ENCODE peak calls at places on chromosome 16, in five cellular contexts. W is IMR-90, N is H1, C is H9, O is mesendoderm. F is an unnamed sample.

GRCh38 chr16:19071811-19072777 is 4.7 kb downstream of the COQ7 start:
- DNase-seq in W (peak; percentile 56), N (peak; percentile 85), C (peak; percentile 72), O (peak; percentile 75), F (peak; percentile 31)

GRCh38 chr16:14455577-14455976 is 174.5 kb downstream of the PARN start:
- DNase-seq in W (peak; percentile 73), N (no peak), C (no peak), O (peak; percentile 69), F (no peak)

GRCh38 chr16:10805362-10805761 is 13.2 kb downstream of the TVP23A start:
- DNase-seq in W (no peak), N (no peak), C (no peak), O (no peak), F (no peak)

GRCh38 chr16:47140686-47141085 is 3.1 kb downstream of the NETO2 start:
- DNase-seq in W (no peak), N (no peak), C (no peak), O (no peak), F (no peak)

GRCh38 chr16:11114366-11115164 is 141.4 kb downstream of the SOCS1 start:
- DNase-seq in W (no peak), N (no peak), C (no peak), O (peak; percentile 45), F (no peak)

GRCh38 chr16:81713295-81713772 is 65.8 kb upstream of the PLCG2 start:
- DNase-seq in W (no peak), N (no peak), C (no peak), O (no peak), F (no peak)

GRCh38 chr16:57801098-57801855 is 1.0 kb downstream of the KIFC3 start:
- DNase-seq in W (peak; percentile 75), N (no peak), C (no peak), O (peak; percentile 83), F (no peak)

GRCh38 chr16:74666010-74666421 is 661 bp downstream of the RFWD3 start:
- DNase-seq in W (no peak), N (no peak), C (no peak), O (no peak), F (no peak)

GRCh38 chr16:86865866-86866675 is 287.7 kb downstream of the FOXL1 start:
- DNase-seq in W (peak; percentile 44), N (no peak), C (no peak), O (no peak), F (no peak)

GRCh38 chr16:87619360-87620200 is 17.3 kb downstream of the JPH3 start:
- DNase-seq in W (no peak), N (no peak), C (no peak), O (no peak), F (no peak)

GRCh38 chr16:85423186-85423550 is 190.0 kb upstream of the GSE1 start:
- DNase-seq in W (no peak), N (peak; percentile 45), C (no peak), O (no peak), F (no peak)

GRCh38 chr16:48592839-48593429 is 17.0 kb downstream of the N4BP1 start:
- DNase-seq in W (no peak), N (no peak), C (no peak), O (peak; percentile 72), F (no peak)

GRCh38 chr16:11535494-11535893 is 51.2 kb downstream of the LITAF start:
- DNase-seq in W (no peak), N (no peak), C (no peak), O (no peak), F (no peak)

GRCh38 chr16:17828012-17828411 is 357.3 kb upstream of the XYLT1 start:
- DNase-seq in W (peak; percentile 90), N (no peak), C (no peak), O (no peak), F (no peak)

GRCh38 chr16:49855822-49856740 is at the start of gene ZNF423:
- DNase-seq in W (no peak), N (no peak), C (no peak), O (peak; percentile 68), F (peak; percentile 51)

GRCh38 chr16:2210386-2211365 is at the start of gene BRICD5:
- DNase-seq in W (peak; percentile 19), N (no peak), C (peak; percentile 59), O (peak; percentile 47), F (no peak)
- H3K23ac ChIP-seq in W (no peak within 1 kb of the TSS), N (no peak within 1 kb of the TSS), C (no peak within 1 kb of the TSS), O (no peak within 1 kb of the TSS), F (peak within 1 kb of the TSS; percentile 73)

DNA sequence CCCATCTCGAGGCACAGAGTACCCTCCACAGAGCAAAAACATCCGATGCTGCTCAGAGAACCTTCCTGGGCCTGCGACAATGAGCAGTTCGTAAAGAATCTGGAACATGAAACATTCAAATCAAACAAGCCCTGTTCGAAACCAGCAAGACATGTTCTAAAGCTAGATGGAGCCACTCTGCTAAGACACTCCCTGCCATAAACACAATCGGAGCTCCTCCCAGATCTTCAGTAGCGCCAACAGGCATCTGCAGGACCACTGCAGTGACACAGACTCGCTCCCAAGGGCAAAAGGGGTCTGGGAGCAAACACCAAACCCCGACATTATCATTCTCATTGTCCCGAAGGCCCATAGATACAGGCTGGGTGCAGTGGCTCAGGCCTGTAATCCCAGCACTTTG is 108.7 kb downstream of the ZFHX3 start:
- DNase-seq in W (peak; percentile 79), N (no peak), C (no peak), O (peak; percentile 31), F (no peak)
- H3K4ac ChIP-seq in W (peak overlapping the region; percentile 84), N (no peak overlapping the region), C (no peak overlapping the region), O (no peak overlapping the region), F (no peak overlapping the region)

DNA sequence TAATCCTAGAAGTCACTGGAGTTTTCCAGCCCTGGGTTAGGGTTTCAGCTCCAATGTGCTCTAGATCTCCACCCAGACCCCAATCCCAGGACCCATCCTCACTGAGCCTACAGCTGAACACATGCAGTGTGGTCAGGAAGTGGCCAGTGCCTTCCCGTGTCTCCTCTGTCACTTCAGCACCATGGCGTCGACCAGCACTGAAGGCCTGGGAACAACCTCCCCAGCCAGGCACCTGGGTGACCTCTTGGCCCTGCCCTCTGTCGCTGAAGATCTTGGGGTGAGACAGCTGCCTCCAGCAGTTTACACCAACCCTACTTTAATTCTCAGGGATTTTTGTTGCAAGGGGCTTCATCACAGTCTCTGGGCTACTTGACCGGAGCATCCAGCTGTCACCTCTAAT is 17.9 kb upstream of the GSG1L start:
- DNase-seq in W (no peak), N (no peak), C (no peak), O (no peak), F (no peak)
- H3K23ac ChIP-seq in W (no peak overlapping the region), N (no peak overlapping the region), C (no peak overlapping the region), O (no peak overlapping the region), F (no peak overlapping the region)

GRCh38 chr16:29986931-29987330 is 8.5 kb downstream of the HIRIP3 start:
- DNase-seq in W (no peak), N (no peak), C (no peak), O (no peak), F (no peak)
- H3K4ac ChIP-seq in W (no peak overlapping the region), N (no peak overlapping the region), C (no peak overlapping the region), O (no peak overlapping the region), F (no peak overlapping the region)

GRCh38 chr16:66427451-66427860 is 361 bp downstream of the BEAN1 start:
- DNase-seq in W (no peak), N (no peak), C (no peak), O (no peak), F (no peak)

GRCh38 chr16:66427871-66428681 is 981 bp downstream of the BEAN1 start:
- DNase-seq in W (no peak), N (peak; percentile 73), C (no peak), O (no peak), F (no peak)

GRCh38 chr16:66427036-66427446 is at the start of gene BEAN1:
- DNase-seq in W (no peak), N (peak; percentile 66), C (no peak), O (no peak), F (no peak)

GRCh38 chr16:66425651-66426050 is 1.4 kb upstream of the BEAN1 start:
- DNase-seq in W (no peak), N (no peak), C (no peak), O (no peak), F (no peak)

DNA sequence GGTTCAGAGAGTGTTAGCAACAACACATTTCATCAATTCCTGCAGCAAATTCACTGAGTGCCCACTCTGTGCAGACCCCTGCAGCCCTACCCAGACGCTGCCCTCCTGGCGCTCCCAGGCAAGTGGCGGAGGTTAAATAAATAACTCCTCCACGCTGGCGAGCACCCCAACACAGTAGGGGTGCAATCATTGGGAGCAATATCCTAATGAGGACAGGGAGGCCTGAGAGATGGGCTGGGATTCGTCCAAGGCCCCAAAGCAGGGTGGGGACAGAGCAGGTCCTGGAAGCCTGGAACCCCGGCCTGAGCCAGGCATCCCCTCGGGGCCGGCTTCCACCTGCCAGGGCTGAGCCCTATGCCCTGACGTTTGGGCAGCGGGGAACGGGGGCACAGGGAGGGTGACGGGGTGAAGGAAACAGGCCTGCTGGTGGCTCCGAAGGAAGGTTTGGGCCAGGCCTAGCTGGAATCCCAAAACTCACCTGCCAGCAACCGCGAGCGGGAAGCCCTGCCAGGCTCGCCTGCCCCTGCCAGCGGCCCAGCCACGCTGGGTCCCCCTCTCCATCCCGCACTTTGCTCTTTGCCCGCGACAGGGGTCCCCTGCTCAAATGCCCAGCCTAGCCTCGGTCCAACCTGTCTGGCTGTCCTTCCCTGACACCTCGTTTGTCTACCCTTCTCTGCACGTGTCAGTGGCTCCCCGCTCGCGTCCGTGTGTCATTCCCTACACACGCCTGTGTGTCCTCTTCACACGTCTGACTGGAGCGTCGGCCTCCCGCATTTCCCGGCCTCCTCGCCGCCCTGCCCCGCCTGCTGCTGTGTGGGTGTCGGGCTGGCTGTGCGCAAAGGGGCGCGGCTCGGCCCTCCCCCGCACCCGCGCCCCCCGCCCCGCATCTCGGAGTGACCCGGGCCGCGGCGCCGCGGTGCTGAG is 721 bp upstream of the BEAN1 start:
- DNase-seq in W (no peak), N (peak; percentile 59), C (no peak), O (no peak), F (no peak)
- H3K23ac ChIP-seq in W (peak overlapping the region; percentile 42), N (no peak overlapping the region), C (no peak overlapping the region), O (peak overlapping the region; percentile 96), F (no peak overlapping the region)

DNA sequence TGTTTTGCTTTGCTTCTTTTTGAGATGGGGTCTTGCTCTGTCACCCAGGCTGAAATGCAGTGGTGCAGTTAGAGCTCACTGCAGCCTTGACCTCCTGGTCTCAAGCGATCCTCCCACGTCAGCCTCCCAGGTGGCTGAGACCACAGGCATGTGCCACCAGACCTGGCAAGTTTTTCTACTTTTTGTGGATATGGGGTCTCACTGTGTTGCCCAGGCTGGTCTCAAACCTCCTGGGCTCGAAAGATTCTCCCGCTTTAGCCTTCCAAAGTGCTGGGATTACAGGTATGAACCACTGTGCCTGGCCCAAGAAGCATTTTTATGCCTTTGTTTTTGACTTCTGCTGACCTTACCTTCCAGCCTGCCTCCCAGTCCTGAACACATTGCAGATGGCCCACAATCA is 10.1 kb downstream of the DNAAF1 start:
- DNase-seq in W (no peak), N (no peak), C (no peak), O (no peak), F (no peak)
- H3K4ac ChIP-seq in W (no peak overlapping the region), N (no peak overlapping the region), C (no peak overlapping the region), O (no peak overlapping the region), F (no peak overlapping the region)

GRCh38 chr16:59181821-59182420 is 447.8 kb upstream of the GOT2 start:
- DNase-seq in W (no peak), N (no peak), C (no peak), O (no peak), F (no peak)
- H3K23ac ChIP-seq in W (no peak overlapping the region), N (no peak overlapping the region), C (no peak overlapping the region), O (no peak overlapping the region), F (peak overlapping the region; percentile 85)

GRCh38 chr16:88767546-88767945 is 17.5 kb downstream of the PIEZO1 start:
- DNase-seq in W (no peak), N (no peak), C (no peak), O (no peak), F (no peak)
- H3K4ac ChIP-seq in W (peak overlapping the region; percentile 71), N (no peak overlapping the region), C (no peak overlapping the region), O (no peak overlapping the region), F (peak overlapping the region; percentile 1)

F was measured in neuronal stem cell.